ENCODE peak calls at places on chromosomes 6 and 20, in six cellular contexts. U is cardiac fibroblast; D is A172; K is activated CD4-positive, alpha-beta T cell treated with anti-CD3 and anti-CD28 coated beads for 1 hour; A is stimulated activated CD4-positive, alpha-beta T cell treated with anti-CD3 and anti-CD28 coated beads, TNF-alpha, amount 100 ng/mL, for 48 hours; M is Calu3. Y is an unnamed sample.
A peak's percentile ranks its signal among the peaks of the same experiment; 100 is the strongest.

GRCh38 chr6:170234419-170234818 is 56.5 kb downstream of the DLL1 start:
- DNase-seq in K (no peak), D (no peak), U (no peak), M (no peak), A (no peak), Y (no peak)

GRCh38 chr6:39841291-39841690 is 49.1 kb downstream of the DAAM2 start:
- DNase-seq in A (no peak), K (no peak), D (no peak), M (no peak), U (no peak), Y (no peak)

GRCh38 chr6:17729223-17730077 is 22.7 kb upstream of the NUP153 start:
- DNase-seq in A (no peak), M (no peak), K (no peak), U (no peak), D (no peak), Y (no peak)

GRCh38 chr6:137690029-137690428 is 177.0 kb upstream of the TNFAIP3 start:
- DNase-seq in U (no peak), K (no peak), M (no peak), A (no peak), D (no peak), Y (no peak)

GRCh38 chr6:162962093-162962492 is 234.3 kb downstream of the PACRG start:
- DNase-seq in U (no peak), K (no peak), D (no peak), M (no peak), A (no peak), Y (no peak)

GRCh38 chr20:32507998-32508774 is 76.9 kb downstream of the NOL4L start:
- DNase-seq in D (no peak), M (no peak), U (no peak), A (no peak), K (no peak), Y (no peak)

GRCh38 chr6:128068110-128068460 is 167.2 kb upstream of the THEMIS start:
- DNase-seq in U (no peak), K (no peak), A (no peak), M (no peak), D (no peak), Y (no peak)

GRCh38 chr6:143950874-143951273 is 57.2 kb downstream of the PLAGL1 start:
- DNase-seq in U (no peak), M (no peak), A (no peak), D (no peak), K (no peak), Y (no peak)

GRCh38 chr6:111799576-111800467 is 73.4 kb downstream of the FYN start:
- DNase-seq in A (no peak), K (no peak), U (no peak), M (no peak), D (no peak), Y (no peak)

GRCh38 chr6:161918608-161919205 is 644.8 kb upstream of the AGPAT4 start:
- DNase-seq in D (no peak), A (no peak), K (no peak), M (no peak), U (no peak), Y (no peak)

GRCh38 chr6:6968731-6969552 is 138.8 kb upstream of the RREB1 start:
- DNase-seq in K (no peak), A (no peak), D (no peak), M (no peak), U (no peak), Y (no peak)

GRCh38 chr6:125194980-125195379 is 41.4 kb downstream of the TPD52L1 start:
- DNase-seq in A (no peak), M (no peak), D (no peak), K (no peak), U (no peak), Y (no peak)

GRCh38 chr6:160327981-160328380 is 20.2 kb upstream of the SLC22A3 start:
- DNase-seq in M (no peak), A (no peak), D (no peak), U (no peak), K (no peak), Y (no peak)

GRCh38 chr6:20060252-20060651 is 152.0 kb downstream of the MBOAT1 start:
- DNase-seq in M (no peak), A (no peak), K (no peak), D (no peak), U (no peak), Y (no peak)

GRCh38 chr20:31849306-31849930 is 4.0 kb upstream of the FOXS1 start:
- DNase-seq in A (no peak), K (no peak), D (no peak), U (no peak), M (peak; percentile 75), Y (peak; percentile 92)

GRCh38 chr20:36299459-36299858 is 6.7 kb upstream of the DLGAP4 start:
- DNase-seq in D (no peak), K (no peak), A (no peak), M (no peak), U (no peak), Y (no peak)

GRCh38 chr6:4212588-4212987 is 77.2 kb upstream of the ECI2 start:
- DNase-seq in D (no peak), K (no peak), M (no peak), A (no peak), U (peak; percentile 21), Y (no peak)

GRCh38 chr20:20831794-20832193 is 119.3 kb upstream of the RALGAPA2 start:
- DNase-seq in M (no peak), K (no peak), D (peak; percentile 21), A (no peak), U (no peak), Y (no peak)

GRCh38 chr6:132728616-132729015 is 14.8 kb upstream of the VNN1 start:
- DNase-seq in U (no peak), A (no peak), M (no peak), D (no peak), K (no peak), Y (peak; percentile 2)

GRCh38 chr6:55299285-55299684 is 28.0 kb upstream of the GFRAL start:
- DNase-seq in K (no peak), A (no peak), M (no peak), U (no peak), D (no peak), Y (no peak)

GRCh38 chr6:145028144-145028818 is 707.0 kb downstream of the EPM2A start:
- DNase-seq in K (no peak), D (peak; percentile 36), A (peak; percentile 6), U (peak; percentile 40), M (peak; percentile 28), Y (peak; percentile 84)

GRCh38 chr6:105209950-105210706 is 30.3 kb upstream of the POPDC3 start:
- DNase-seq in M (peak; percentile 20), U (peak; percentile 66), D (peak; percentile 33), A (no peak), K (no peak), Y (no peak)

Y was measured in NCI-H146.